ENCODE peak calls at places on chromosomes 12 and 14, in five cellular contexts. One of them, this sample, is unnamed.

GRCh38 chr12:6205144-6205539 is 4.9 kb downstream of the CD9 start:
- DNase-seq in HS-27A: no peak
- DNase-seq in right atrium auricular region: no peak
- DNase-seq in stimulated activated CD4-positive, alpha-beta T cell treated with anti-CD3 and anti-CD28 coated beads, Interleukin-4, amount 100 ng/mL, for 24 hours: no peak
- DNase-seq in HCT116: no peak
- DNase-seq in this sample: no peak

GRCh38 chr12:89597210-89597609 is 71.4 kb upstream of the POC1B start:
- DNase-seq in right atrium auricular region: no peak
- DNase-seq in HS-27A: no peak
- DNase-seq in HCT116: no peak
- DNase-seq in stimulated activated CD4-positive, alpha-beta T cell treated with anti-CD3 and anti-CD28 coated beads, Interleukin-4, amount 100 ng/mL, for 24 hours: no peak
- DNase-seq in this sample: no peak

GRCh38 chr12:57151741-57152407 is 4.5 kb upstream of the LRP1-AS start:
- DNase-seq in HCT116: no peak
- DNase-seq in HS-27A: no peak
- DNase-seq in stimulated activated CD4-positive, alpha-beta T cell treated with anti-CD3 and anti-CD28 coated beads, Interleukin-4, amount 100 ng/mL, for 24 hours: no peak
- DNase-seq in right atrium auricular region: no peak
- DNase-seq in this sample: no peak

GRCh38 chr12:117063162-117063911 is 35.9 kb downstream of the TESC start:
- DNase-seq in HCT116: no peak
- DNase-seq in right atrium auricular region: no peak
- DNase-seq in HS-27A: no peak
- DNase-seq in stimulated activated CD4-positive, alpha-beta T cell treated with anti-CD3 and anti-CD28 coated beads, Interleukin-4, amount 100 ng/mL, for 24 hours: peak; percentile 14
- DNase-seq in this sample: no peak

GRCh38 chr12:64544371-64544770 is 65.9 kb upstream of the RASSF3 start:
- DNase-seq in right atrium auricular region: no peak
- DNase-seq in HS-27A: no peak
- DNase-seq in stimulated activated CD4-positive, alpha-beta T cell treated with anti-CD3 and anti-CD28 coated beads, Interleukin-4, amount 100 ng/mL, for 24 hours: no peak
- DNase-seq in HCT116: no peak
- DNase-seq in this sample: no peak

GRCh38 chr12:989751-990278 is 1.2 kb upstream of the ERC1 start:
- DNase-seq in HS-27A: peak; percentile 87
- DNase-seq in stimulated activated CD4-positive, alpha-beta T cell treated with anti-CD3 and anti-CD28 coated beads, Interleukin-4, amount 100 ng/mL, for 24 hours: no peak
- DNase-seq in right atrium auricular region: peak; percentile 61
- DNase-seq in HCT116: no peak
- DNase-seq in this sample: no peak

GRCh38 chr14:101028971-101029667 is 125.6 kb upstream of the RTL1 start:
- DNase-seq in HCT116: no peak
- DNase-seq in right atrium auricular region: no peak
- DNase-seq in HS-27A: no peak
- DNase-seq in stimulated activated CD4-positive, alpha-beta T cell treated with anti-CD3 and anti-CD28 coated beads, Interleukin-4, amount 100 ng/mL, for 24 hours: no peak
- DNase-seq in this sample: peak; percentile 86

GRCh38 chr12:5480218-5480952 is 48.5 kb downstream of the NTF3 start:
- DNase-seq in HCT116: no peak
- DNase-seq in HS-27A: no peak
- DNase-seq in stimulated activated CD4-positive, alpha-beta T cell treated with anti-CD3 and anti-CD28 coated beads, Interleukin-4, amount 100 ng/mL, for 24 hours: no peak
- DNase-seq in right atrium auricular region: no peak
- DNase-seq in this sample: no peak

GRCh38 chr12:121894633-121895032 is 6.0 kb downstream of the PSMD9 start:
- DNase-seq in right atrium auricular region: no peak
- DNase-seq in HCT116: no peak
- DNase-seq in HS-27A: no peak
- DNase-seq in stimulated activated CD4-positive, alpha-beta T cell treated with anti-CD3 and anti-CD28 coated beads, Interleukin-4, amount 100 ng/mL, for 24 hours: no peak
- DNase-seq in this sample: no peak

GRCh38 chr14:86654558-86655184 is 1124.7 kb downstream of the FLRT2 start:
- DNase-seq in HCT116: peak; percentile 0
- DNase-seq in HS-27A: no peak
- DNase-seq in right atrium auricular region: peak; percentile 64
- DNase-seq in stimulated activated CD4-positive, alpha-beta T cell treated with anti-CD3 and anti-CD28 coated beads, Interleukin-4, amount 100 ng/mL, for 24 hours: peak; percentile 11
- DNase-seq in this sample: no peak

GRCh38 chr12:57101892-57102695 is 9.1 kb downstream of the STAT6 start:
- DNase-seq in HCT116: no peak
- DNase-seq in HS-27A: no peak
- DNase-seq in right atrium auricular region: no peak
- DNase-seq in stimulated activated CD4-positive, alpha-beta T cell treated with anti-CD3 and anti-CD28 coated beads, Interleukin-4, amount 100 ng/mL, for 24 hours: no peak
- DNase-seq in this sample: no peak

GRCh38 chr14:55354500-55354899 is 57.1 kb downstream of the ATG14 start:
- DNase-seq in stimulated activated CD4-positive, alpha-beta T cell treated with anti-CD3 and anti-CD28 coated beads, Interleukin-4, amount 100 ng/mL, for 24 hours: peak; percentile 71
- DNase-seq in HS-27A: no peak
- DNase-seq in HCT116: peak; percentile 26
- DNase-seq in right atrium auricular region: no peak
- DNase-seq in this sample: peak; percentile 81

GRCh38 chr14:75298187-75298985 is 19.8 kb downstream of the FOS start:
- DNase-seq in stimulated activated CD4-positive, alpha-beta T cell treated with anti-CD3 and anti-CD28 coated beads, Interleukin-4, amount 100 ng/mL, for 24 hours: no peak
- DNase-seq in HS-27A: no peak
- DNase-seq in right atrium auricular region: peak; percentile 86
- DNase-seq in HCT116: no peak
- DNase-seq in this sample: no peak

GRCh38 chr14:76574416-76574815 is 186.9 kb upstream of the VASH1 start:
- DNase-seq in stimulated activated CD4-positive, alpha-beta T cell treated with anti-CD3 and anti-CD28 coated beads, Interleukin-4, amount 100 ng/mL, for 24 hours: no peak
- DNase-seq in HCT116: no peak
- DNase-seq in right atrium auricular region: no peak
- DNase-seq in HS-27A: no peak
- DNase-seq in this sample: no peak

GRCh38 chr12:62995097-62995496 is 60.1 kb upstream of the PPM1H start:
- DNase-seq in HCT116: no peak
- DNase-seq in right atrium auricular region: no peak
- DNase-seq in HS-27A: no peak
- DNase-seq in stimulated activated CD4-positive, alpha-beta T cell treated with anti-CD3 and anti-CD28 coated beads, Interleukin-4, amount 100 ng/mL, for 24 hours: no peak
- DNase-seq in this sample: peak; percentile 54

GRCh38 chr12:25785164-25785563 is 173.3 kb upstream of the RASSF8 start:
- DNase-seq in right atrium auricular region: no peak
- DNase-seq in HS-27A: no peak
- DNase-seq in HCT116: no peak
- DNase-seq in stimulated activated CD4-positive, alpha-beta T cell treated with anti-CD3 and anti-CD28 coated beads, Interleukin-4, amount 100 ng/mL, for 24 hours: no peak
- DNase-seq in this sample: no peak

GRCh38 chr12:28883406-28883997 is 265.6 kb upstream of the FAR2 start:
- DNase-seq in right atrium auricular region: no peak
- DNase-seq in HS-27A: no peak
- DNase-seq in stimulated activated CD4-positive, alpha-beta T cell treated with anti-CD3 and anti-CD28 coated beads, Interleukin-4, amount 100 ng/mL, for 24 hours: no peak
- DNase-seq in HCT116: no peak
- DNase-seq in this sample: no peak

GRCh38 chr12:119363037-119363436 is 28.5 kb downstream of the CCDC60 start:
- DNase-seq in HS-27A: no peak
- DNase-seq in stimulated activated CD4-positive, alpha-beta T cell treated with anti-CD3 and anti-CD28 coated beads, Interleukin-4, amount 100 ng/mL, for 24 hours: no peak
- DNase-seq in right atrium auricular region: no peak
- DNase-seq in HCT116: no peak
- DNase-seq in this sample: no peak

GRCh38 chr12:88566430-88566829 is 13.8 kb downstream of the KITLG start:
- DNase-seq in right atrium auricular region: no peak
- DNase-seq in HCT116: no peak
- DNase-seq in stimulated activated CD4-positive, alpha-beta T cell treated with anti-CD3 and anti-CD28 coated beads, Interleukin-4, amount 100 ng/mL, for 24 hours: no peak
- DNase-seq in HS-27A: no peak
- DNase-seq in this sample: no peak

GRCh38 chr14:100859781-100860180 is 33.9 kb downstream of the MEG3 start:
- DNase-seq in stimulated activated CD4-positive, alpha-beta T cell treated with anti-CD3 and anti-CD28 coated beads, Interleukin-4, amount 100 ng/mL, for 24 hours: no peak
- DNase-seq in right atrium auricular region: no peak
- DNase-seq in HCT116: no peak
- DNase-seq in HS-27A: no peak
- DNase-seq in this sample: no peak

GRCh38 chr14:105116451-105117256 is 51.4 kb upstream of the GPR132 start:
- DNase-seq in HS-27A: no peak
- DNase-seq in right atrium auricular region: no peak
- DNase-seq in stimulated activated CD4-positive, alpha-beta T cell treated with anti-CD3 and anti-CD28 coated beads, Interleukin-4, amount 100 ng/mL, for 24 hours: no peak
- DNase-seq in HCT116: no peak
- DNase-seq in this sample: no peak

GRCh38 chr14:101006008-101006407 is 102.5 kb upstream of the RTL1 start:
- DNase-seq in stimulated activated CD4-positive, alpha-beta T cell treated with anti-CD3 and anti-CD28 coated beads, Interleukin-4, amount 100 ng/mL, for 24 hours: no peak
- DNase-seq in right atrium auricular region: no peak
- DNase-seq in HCT116: no peak
- DNase-seq in HS-27A: no peak
- DNase-seq in this sample: no peak

GRCh38 chr12:121767525-121768016 is 25.9 kb downstream of the RHOF start:
- DNase-seq in HS-27A: no peak
- DNase-seq in stimulated activated CD4-positive, alpha-beta T cell treated with anti-CD3 and anti-CD28 coated beads, Interleukin-4, amount 100 ng/mL, for 24 hours: no peak
- DNase-seq in HCT116: no peak
- DNase-seq in right atrium auricular region: no peak
- DNase-seq in this sample: no peak

GRCh38 chr12:82730832-82731497 is 44.3 kb downstream of the TMTC2 start:
- DNase-seq in stimulated activated CD4-positive, alpha-beta T cell treated with anti-CD3 and anti-CD28 coated beads, Interleukin-4, amount 100 ng/mL, for 24 hours: no peak
- DNase-seq in HS-27A: no peak
- DNase-seq in HCT116: no peak
- DNase-seq in right atrium auricular region: no peak
- DNase-seq in this sample: no peak

GRCh38 chr14:44453433-44454171 is 53.5 kb downstream of the FSCB start:
- DNase-seq in HCT116: no peak
- DNase-seq in HS-27A: no peak
- DNase-seq in right atrium auricular region: no peak
- DNase-seq in stimulated activated CD4-positive, alpha-beta T cell treated with anti-CD3 and anti-CD28 coated beads, Interleukin-4, amount 100 ng/mL, for 24 hours: no peak
- DNase-seq in this sample: peak; percentile 67

GRCh38 chr12:16950041-16950677 is 344.2 kb upstream of the LMO3 start:
- DNase-seq in HS-27A: no peak
- DNase-seq in right atrium auricular region: no peak
- DNase-seq in HCT116: no peak
- DNase-seq in stimulated activated CD4-positive, alpha-beta T cell treated with anti-CD3 and anti-CD28 coated beads, Interleukin-4, amount 100 ng/mL, for 24 hours: no peak
- DNase-seq in this sample: no peak

GRCh38 chr14:105842105-105842504 is 315.7 kb downstream of the TMEM121 start:
- DNase-seq in stimulated activated CD4-positive, alpha-beta T cell treated with anti-CD3 and anti-CD28 coated beads, Interleukin-4, amount 100 ng/mL, for 24 hours: no peak
- DNase-seq in HS-27A: no peak
- DNase-seq in HCT116: no peak
- DNase-seq in right atrium auricular region: no peak
- DNase-seq in this sample: no peak

GRCh38 chr14:89137514-89138163 is 279.4 kb downstream of the FOXN3 start:
- DNase-seq in HS-27A: peak; percentile 96
- DNase-seq in HCT116: peak; percentile 70
- DNase-seq in right atrium auricular region: peak; percentile 63
- DNase-seq in stimulated activated CD4-positive, alpha-beta T cell treated with anti-CD3 and anti-CD28 coated beads, Interleukin-4, amount 100 ng/mL, for 24 hours: no peak
- DNase-seq in this sample: no peak

GRCh38 chr12:47556631-47557030 is 149.2 kb downstream of the RPAP3 start:
- DNase-seq in stimulated activated CD4-positive, alpha-beta T cell treated with anti-CD3 and anti-CD28 coated beads, Interleukin-4, amount 100 ng/mL, for 24 hours: no peak
- DNase-seq in right atrium auricular region: no peak
- DNase-seq in HS-27A: no peak
- DNase-seq in HCT116: no peak
- DNase-seq in this sample: no peak

GRCh38 chr14:100608586-100609330 is 21.5 kb upstream of the BEGAIN start:
- DNase-seq in right atrium auricular region: no peak
- DNase-seq in stimulated activated CD4-positive, alpha-beta T cell treated with anti-CD3 and anti-CD28 coated beads, Interleukin-4, amount 100 ng/mL, for 24 hours: no peak
- DNase-seq in HCT116: no peak
- DNase-seq in HS-27A: no peak
- DNase-seq in this sample: no peak

GRCh38 chr14:74941676-74942097 is 13.7 kb downstream of the PGF start:
- DNase-seq in HCT116: no peak
- DNase-seq in right atrium auricular region: peak; percentile 75
- DNase-seq in stimulated activated CD4-positive, alpha-beta T cell treated with anti-CD3 and anti-CD28 coated beads, Interleukin-4, amount 100 ng/mL, for 24 hours: peak; percentile 61
- DNase-seq in HS-27A: no peak
- DNase-seq in this sample: no peak

GRCh38 chr12:11130999-11131398 is 3.4 kb downstream of the TAS2R30 start:
- DNase-seq in stimulated activated CD4-positive, alpha-beta T cell treated with anti-CD3 and anti-CD28 coated beads, Interleukin-4, amount 100 ng/mL, for 24 hours: no peak
- DNase-seq in HS-27A: no peak
- DNase-seq in right atrium auricular region: no peak
- DNase-seq in HCT116: no peak
- DNase-seq in this sample: no peak

GRCh38 chr14:96575233-96575632 is 73.1 kb downstream of the PAPOLA start:
- DNase-seq in stimulated activated CD4-positive, alpha-beta T cell treated with anti-CD3 and anti-CD28 coated beads, Interleukin-4, amount 100 ng/mL, for 24 hours: no peak
- DNase-seq in HCT116: no peak
- DNase-seq in right atrium auricular region: no peak
- DNase-seq in HS-27A: no peak
- DNase-seq in this sample: no peak

GRCh38 chr14:81169711-81170103 is 51.1 kb downstream of the GTF2A1 start:
- DNase-seq in right atrium auricular region: peak; percentile 81
- DNase-seq in HCT116: no peak
- DNase-seq in HS-27A: no peak
- DNase-seq in stimulated activated CD4-positive, alpha-beta T cell treated with anti-CD3 and anti-CD28 coated beads, Interleukin-4, amount 100 ng/mL, for 24 hours: peak; percentile 8
- DNase-seq in this sample: no peak

GRCh38 chr12:117091758-117092510 is 7.3 kb downstream of the TESC start:
- DNase-seq in stimulated activated CD4-positive, alpha-beta T cell treated with anti-CD3 and anti-CD28 coated beads, Interleukin-4, amount 100 ng/mL, for 24 hours: no peak
- DNase-seq in right atrium auricular region: no peak
- DNase-seq in HCT116: no peak
- DNase-seq in HS-27A: no peak
- DNase-seq in this sample: no peak

GRCh38 chr12:89960011-89960507 is 251.4 kb upstream of the ATP2B1 start:
- DNase-seq in HS-27A: no peak
- DNase-seq in HCT116: no peak
- DNase-seq in right atrium auricular region: no peak
- DNase-seq in stimulated activated CD4-positive, alpha-beta T cell treated with anti-CD3 and anti-CD28 coated beads, Interleukin-4, amount 100 ng/mL, for 24 hours: peak; percentile 37
- DNase-seq in this sample: no peak

GRCh38 chr12:51217133-51217967 is 512 bp downstream of the POU6F1 start:
- DNase-seq in HS-27A: no peak
- DNase-seq in stimulated activated CD4-positive, alpha-beta T cell treated with anti-CD3 and anti-CD28 coated beads, Interleukin-4, amount 100 ng/mL, for 24 hours: peak; percentile 42
- DNase-seq in HCT116: no peak
- DNase-seq in right atrium auricular region: peak; percentile 65
- DNase-seq in this sample: no peak